ENCODE peak calls at places on chromosome 19, in five cellular contexts. C, K, F, B and P are unnamed samples.

GRCh38 chr19:43425567-43426392 is 11.1 kb downstream of the TEX101 start:
- DNase-seq in F (peak), B (peak), C (no peak), K (no peak), P (no peak)

GRCh38 chr19:9306443-9306842 is 3.2 kb downstream of the ZNF699 start:
- DNase-seq in K (no peak), B (no peak), F (no peak), C (peak), P (peak)

GRCh38 chr19:40494191-40494838 is 27.5 kb downstream of the SPTBN4 start:
- DNase-seq in C (no peak), K (no peak), F (no peak), B (no peak), P (no peak)

GRCh38 chr19:52554216-52554971 is 15.7 kb upstream of the ZNF701 start:
- DNase-seq in B (no peak), K (no peak), C (no peak), F (no peak), P (no peak)

GRCh38 chr19:35557539-35558399 is 5.7 kb downstream of the ATP4A start:
- DNase-seq in F (peak), B (peak), K (peak), C (peak), P (peak)

GRCh38 chr19:34722353-34722752 is 11.7 kb upstream of the ZNF181 start:
- DNase-seq in K (no peak), B (no peak), C (no peak), F (no peak), P (no peak)

GRCh38 chr19:8655340-8655709 is 24.9 kb downstream of the NFILZ start:
- DNase-seq in K (no peak), F (no peak), C (no peak), B (no peak), P (no peak)

GRCh38 chr19:39297931-39298634 is 1.9 kb downstream of the IFNL1 start:
- DNase-seq in F (no peak), B (no peak), K (no peak), C (no peak), P (no peak)

GRCh38 chr19:36266375-36266961 is 51.6 kb downstream of the ZNF146 start:
- DNase-seq in K (peak), F (no peak), C (no peak), B (no peak), P (no peak)

GRCh38 chr19:42285546-42285945 is 16.4 kb upstream of the PRR19 start:
- DNase-seq in C (no peak), B (no peak), K (peak), F (peak), P (no peak)

GRCh38 chr19:35211545-35212230 is 16.9 kb downstream of the FAM187B start:
- DNase-seq in B (peak), K (peak), F (no peak), C (no peak), P (no peak)

GRCh38 chr19:7505682-7506384 is 10.1 kb upstream of the ZNF358 start:
- DNase-seq in C (no peak), F (peak), K (no peak), B (no peak), P (peak)

GRCh38 chr19:46202872-46203860 is 26.4 kb upstream of the IGFL1 start:
- DNase-seq in K (no peak), C (no peak), B (no peak), F (no peak), P (no peak)

GRCh38 chr19:44653977-44654784 is 10.5 kb downstream of the PVR start:
- DNase-seq in C (peak), B (peak), K (peak), F (peak), P (peak)

DNA sequence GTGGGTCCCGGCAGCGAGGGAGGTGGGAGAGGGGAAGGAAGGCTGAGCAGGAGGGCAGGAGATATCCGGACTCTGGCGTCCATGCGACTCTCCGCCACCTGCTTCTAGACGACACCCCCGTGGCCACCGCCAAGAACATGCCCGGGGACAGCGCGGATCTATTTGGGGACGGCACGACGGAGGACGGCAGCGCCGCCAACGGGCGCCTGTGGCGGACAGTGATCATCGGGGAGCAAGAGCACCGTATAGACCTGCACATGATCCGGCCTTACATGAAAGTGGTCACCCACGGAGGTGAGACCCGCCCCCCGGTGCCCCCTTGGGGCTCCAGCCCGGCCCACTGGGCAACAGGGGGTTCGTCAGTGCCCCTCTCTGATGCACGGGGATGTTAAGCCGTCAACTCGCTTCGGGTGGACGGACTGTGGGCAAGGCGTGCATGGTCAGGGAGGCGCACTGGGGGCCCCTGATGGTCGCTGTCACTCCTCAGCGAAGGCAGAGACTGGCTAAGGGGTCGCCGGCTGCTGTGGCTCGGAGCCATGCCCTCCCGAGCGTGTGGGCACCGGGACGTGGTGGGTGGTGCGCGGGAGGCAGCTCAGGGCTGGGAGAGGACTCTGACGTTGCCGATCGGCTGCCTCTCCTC is 25.1 kb upstream of the NMRK2 start:
- DNase-seq in B (no peak), F (no peak), K (no peak), C (no peak), P (no peak)
- TF ChIP-seq CTCF in B (no peak), F (no peak), K (no peak), C (no peak), P (no peak)

GRCh38 chr19:38228491-38229439 is 4.7 kb upstream of the DPF1 start:
- DNase-seq in K (no peak), B (no peak), F (no peak), C (no peak), P (no peak)

GRCh38 chr19:38229585-38230073 is 5.6 kb upstream of the DPF1 start:
- DNase-seq in K (peak), B (no peak), C (peak), F (peak), P (peak)

GRCh38 chr19:38234615-38235014 is 10.6 kb upstream of the DPF1 start:
- DNase-seq in B (no peak), F (no peak), C (no peak), K (no peak), P (no peak)

GRCh38 chr19:38231918-38232317 is 7.9 kb upstream of the DPF1 start:
- DNase-seq in F (no peak), B (no peak), C (no peak), K (no peak), P (no peak)

GRCh38 chr19:38233740-38234251 is 9.8 kb upstream of the DPF1 start:
- DNase-seq in K (peak), B (peak), F (peak), C (peak), P (peak)
- H3K27ac ChIP-seq in K (no peak), B (no peak), F (no peak), C (no peak), P (peak)

DNA sequence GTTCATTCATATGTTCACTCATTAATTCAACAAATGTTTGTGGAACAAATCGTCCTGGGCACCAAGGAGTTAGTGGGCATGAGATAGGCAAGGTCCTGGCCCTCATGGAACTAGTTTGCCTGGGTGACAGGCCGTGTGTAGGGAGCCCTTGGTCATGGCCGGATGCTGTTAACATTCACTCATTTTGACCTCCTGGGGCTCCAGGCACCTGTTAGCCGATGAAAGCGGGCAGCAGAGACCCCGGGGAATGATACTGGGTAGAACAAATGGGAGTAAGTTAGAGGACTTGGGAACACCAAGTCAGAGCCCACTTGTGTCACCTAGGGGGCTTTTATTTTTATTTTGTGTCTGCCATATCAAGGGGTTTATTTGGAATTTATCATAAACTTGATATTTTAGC is 6.6 kb downstream of the MED25 start:
- DNase-seq in B (no peak), C (no peak), F (no peak), K (no peak), P (no peak)
- TF ChIP-seq CTCF in B (no peak), C (no peak), F (no peak), K (no peak), P (no peak)

GRCh38 chr19:860481-861098 is 1.1 kb downstream of the CFD start:
- DNase-seq in F (peak), C (no peak), K (no peak), B (peak), P (peak)

GRCh38 chr19:861099-861755 is 1.8 kb downstream of the CFD start:
- DNase-seq in B (no peak), C (no peak), F (no peak), K (no peak), P (no peak)

GRCh38 chr19:862529-863304 is 3.3 kb downstream of the CFD start:
- DNase-seq in C (peak), F (peak), K (peak), B (peak), P (peak)

GRCh38 chr19:863305-863620 is 3.8 kb downstream of the CFD start:
- DNase-seq in K (no peak), F (no peak), B (no peak), C (no peak), P (no peak)

GRCh38 chr19:861756-862528 is 2.5 kb downstream of the CFD start:
- DNase-seq in K (no peak), F (peak), B (peak), C (no peak), P (peak)
- H3K27ac ChIP-seq in K (no peak), F (no peak), B (no peak), C (no peak), P (peak)